ENCODE peak calls at places on chromosomes 7 and 10, in ten cellular contexts. One of them, this sample, is unnamed. For H3K9me3, the result is how much of the 10 kb centered on the place peaks cover.

GRCh38 chr7:13835442-13835841 is 154.0 kb downstream of the ETV1 start:
- DNase-seq in cardiac muscle cell: no peak
- DNase-seq in breast epithelium: no peak
- DNase-seq in left ventricle myocardium inferior: no peak
- DNase-seq in IMR-90: no peak
- DNase-seq in AG04450: no peak
- DNase-seq in stomach: no peak
- DNase-seq in H9: no peak
- DNase-seq in CD4-positive, alpha-beta T cell: no peak
- DNase-seq in pancreas: no peak
- DNase-seq in this sample: peak

GRCh38 chr7:93461350-93461749 is 113.2 kb downstream of the CALCR start:
- DNase-seq in cardiac muscle cell: no peak
- DNase-seq in breast epithelium: no peak
- DNase-seq in left ventricle myocardium inferior: no peak
- DNase-seq in IMR-90: no peak
- DNase-seq in AG04450: no peak
- DNase-seq in stomach: no peak
- DNase-seq in H9: no peak
- DNase-seq in CD4-positive, alpha-beta T cell: no peak
- DNase-seq in pancreas: no peak
- DNase-seq in this sample: no peak

GRCh38 chr10:114110174-114110972 is 63.6 kb downstream of the CCDC186 start:
- DNase-seq in cardiac muscle cell: no peak
- DNase-seq in breast epithelium: no peak
- DNase-seq in left ventricle myocardium inferior: no peak
- DNase-seq in IMR-90: no peak
- DNase-seq in AG04450: no peak
- DNase-seq in stomach: no peak
- DNase-seq in H9: no peak
- DNase-seq in CD4-positive, alpha-beta T cell: no peak
- DNase-seq in pancreas: no peak
- DNase-seq in this sample: peak

GRCh38 chr7:90025771-90026170 is 128.5 kb upstream of the STEAP1 start:
- DNase-seq in cardiac muscle cell: no peak
- DNase-seq in breast epithelium: no peak
- DNase-seq in left ventricle myocardium inferior: no peak
- DNase-seq in IMR-90: no peak
- DNase-seq in AG04450: no peak
- DNase-seq in stomach: no peak
- DNase-seq in H9: no peak
- DNase-seq in CD4-positive, alpha-beta T cell: no peak
- DNase-seq in pancreas: no peak
- DNase-seq in this sample: no peak

GRCh38 chr7:120260111-120260510 is 12.9 kb upstream of the KCND2 start:
- DNase-seq in cardiac muscle cell: no peak
- DNase-seq in breast epithelium: no peak
- DNase-seq in left ventricle myocardium inferior: no peak
- DNase-seq in IMR-90: no peak
- DNase-seq in AG04450: no peak
- DNase-seq in stomach: no peak
- DNase-seq in H9: no peak
- DNase-seq in CD4-positive, alpha-beta T cell: no peak
- DNase-seq in pancreas: no peak
- DNase-seq in this sample: no peak

GRCh38 chr7:135414850-135415439 is 95.0 kb downstream of the CNOT4 start:
- DNase-seq in cardiac muscle cell: peak
- DNase-seq in breast epithelium: no peak
- DNase-seq in left ventricle myocardium inferior: no peak
- DNase-seq in IMR-90: peak
- DNase-seq in AG04450: peak
- DNase-seq in stomach: peak
- DNase-seq in H9: peak
- DNase-seq in CD4-positive, alpha-beta T cell: no peak
- DNase-seq in pancreas: peak
- DNase-seq in this sample: peak

GRCh38 chr7:129774359-129774758 is 162.8 kb downstream of the NRF1 start:
- DNase-seq in cardiac muscle cell: no peak
- DNase-seq in breast epithelium: no peak
- DNase-seq in left ventricle myocardium inferior: no peak
- DNase-seq in IMR-90: no peak
- DNase-seq in AG04450: no peak
- DNase-seq in stomach: no peak
- DNase-seq in H9: peak
- DNase-seq in CD4-positive, alpha-beta T cell: no peak
- DNase-seq in pancreas: no peak
- DNase-seq in this sample: peak

GRCh38 chr7:93219877-93220276 is 6.4 kb downstream of the HEPACAM2 start:
- DNase-seq in cardiac muscle cell: no peak
- DNase-seq in breast epithelium: no peak
- DNase-seq in left ventricle myocardium inferior: no peak
- DNase-seq in IMR-90: no peak
- DNase-seq in AG04450: no peak
- DNase-seq in stomach: no peak
- DNase-seq in H9: no peak
- DNase-seq in CD4-positive, alpha-beta T cell: no peak
- DNase-seq in pancreas: no peak
- DNase-seq in this sample: no peak

GRCh38 chr10:75709830-75710229 is 278.4 kb downstream of the LRMDA start:
- DNase-seq in cardiac muscle cell: no peak
- DNase-seq in breast epithelium: no peak
- DNase-seq in left ventricle myocardium inferior: no peak
- DNase-seq in IMR-90: no peak
- DNase-seq in AG04450: no peak
- DNase-seq in stomach: no peak
- DNase-seq in H9: no peak
- DNase-seq in CD4-positive, alpha-beta T cell: no peak
- DNase-seq in pancreas: no peak
- DNase-seq in this sample: no peak

GRCh38 chr10:32961343-32961891 is 3.4 kb upstream of the ITGB1 start:
- DNase-seq in cardiac muscle cell: no peak
- DNase-seq in breast epithelium: no peak
- DNase-seq in left ventricle myocardium inferior: no peak
- DNase-seq in IMR-90: no peak
- DNase-seq in AG04450: no peak
- DNase-seq in stomach: no peak
- DNase-seq in H9: no peak
- DNase-seq in CD4-positive, alpha-beta T cell: no peak
- DNase-seq in pancreas: no peak
- DNase-seq in this sample: no peak

GRCh38 chr10:31319602-31320178 is 674 bp downstream of the ZEB1 start:
- DNase-seq in cardiac muscle cell: no peak
- DNase-seq in breast epithelium: no peak
- DNase-seq in left ventricle myocardium inferior: no peak
- DNase-seq in IMR-90: no peak
- DNase-seq in AG04450: no peak
- DNase-seq in stomach: no peak
- DNase-seq in H9: no peak
- DNase-seq in CD4-positive, alpha-beta T cell: no peak
- DNase-seq in pancreas: no peak
- DNase-seq in this sample: no peak

GRCh38 chr10:124279298-124279697 is 139.4 kb downstream of the OAT start:
- DNase-seq in cardiac muscle cell: no peak
- DNase-seq in breast epithelium: no peak
- DNase-seq in left ventricle myocardium inferior: no peak
- DNase-seq in IMR-90: no peak
- DNase-seq in AG04450: no peak
- DNase-seq in stomach: no peak
- DNase-seq in H9: no peak
- DNase-seq in CD4-positive, alpha-beta T cell: no peak
- DNase-seq in pancreas: no peak
- DNase-seq in this sample: no peak

GRCh38 chr7:117572826-117573620 is 93.2 kb downstream of the CFTR start:
- DNase-seq in cardiac muscle cell: no peak
- DNase-seq in breast epithelium: no peak
- DNase-seq in left ventricle myocardium inferior: no peak
- DNase-seq in IMR-90: no peak
- DNase-seq in AG04450: no peak
- DNase-seq in stomach: no peak
- DNase-seq in H9: no peak
- DNase-seq in CD4-positive, alpha-beta T cell: no peak
- DNase-seq in pancreas: no peak
- DNase-seq in this sample: no peak

GRCh38 chr10:103618575-103619423 is 125.3 kb downstream of the NEURL1 start:
- DNase-seq in cardiac muscle cell: peak
- DNase-seq in breast epithelium: no peak
- DNase-seq in left ventricle myocardium inferior: peak
- DNase-seq in IMR-90: no peak
- DNase-seq in AG04450: no peak
- DNase-seq in stomach: peak
- DNase-seq in H9: no peak
- DNase-seq in CD4-positive, alpha-beta T cell: no peak
- DNase-seq in pancreas: peak
- DNase-seq in this sample: no peak

GRCh38 chr10:54665122-54665521 is 135.9 kb downstream of the PCDH15 start:
- DNase-seq in cardiac muscle cell: no peak
- DNase-seq in breast epithelium: no peak
- DNase-seq in left ventricle myocardium inferior: no peak
- DNase-seq in IMR-90: no peak
- DNase-seq in AG04450: no peak
- DNase-seq in stomach: no peak
- DNase-seq in H9: no peak
- DNase-seq in CD4-positive, alpha-beta T cell: no peak
- DNase-seq in pancreas: no peak
- DNase-seq in this sample: no peak

GRCh38 chr10:54667136-54667535 is 133.9 kb downstream of the PCDH15 start:
- DNase-seq in cardiac muscle cell: no peak
- DNase-seq in breast epithelium: no peak
- DNase-seq in left ventricle myocardium inferior: no peak
- DNase-seq in IMR-90: no peak
- DNase-seq in AG04450: no peak
- DNase-seq in stomach: no peak
- DNase-seq in H9: no peak
- DNase-seq in CD4-positive, alpha-beta T cell: no peak
- DNase-seq in pancreas: no peak
- DNase-seq in this sample: no peak
- H3K9me3 ChIP-seq in cardiac muscle cell: under half
- H3K9me3 ChIP-seq in breast epithelium: under half
- H3K9me3 ChIP-seq in left ventricle myocardium inferior: under half
- H3K9me3 ChIP-seq in IMR-90: under half
- H3K9me3 ChIP-seq in AG04450: under half
- H3K9me3 ChIP-seq in stomach: under half
- H3K9me3 ChIP-seq in H9: under half
- H3K9me3 ChIP-seq in CD4-positive, alpha-beta T cell: under half
- H3K9me3 ChIP-seq in pancreas: under half
- H3K9me3 ChIP-seq in this sample: under half

GRCh38 chr10:122057841-122058240 is 68.9 kb downstream of the TACC2 start:
- DNase-seq in cardiac muscle cell: no peak
- DNase-seq in breast epithelium: no peak
- DNase-seq in left ventricle myocardium inferior: no peak
- DNase-seq in IMR-90: no peak
- DNase-seq in AG04450: no peak
- DNase-seq in stomach: no peak
- DNase-seq in H9: no peak
- DNase-seq in CD4-positive, alpha-beta T cell: no peak
- DNase-seq in pancreas: no peak
- DNase-seq in this sample: no peak
- H3K27ac ChIP-seq in cardiac muscle cell: no peak
- H3K27ac ChIP-seq in breast epithelium: no peak
- H3K27ac ChIP-seq in left ventricle myocardium inferior: no peak
- H3K27ac ChIP-seq in IMR-90: no peak
- H3K27ac ChIP-seq in AG04450: no peak
- H3K27ac ChIP-seq in stomach: no peak
- H3K27ac ChIP-seq in H9: no peak
- H3K27ac ChIP-seq in CD4-positive, alpha-beta T cell: no peak
- H3K27ac ChIP-seq in pancreas: no peak
- H3K27ac ChIP-seq in this sample: no peak

GRCh38 chr10:61163403-61163802 is 219.4 kb upstream of the RHOBTB1 start:
- DNase-seq in cardiac muscle cell: no peak
- DNase-seq in breast epithelium: no peak
- DNase-seq in left ventricle myocardium inferior: no peak
- DNase-seq in IMR-90: no peak
- DNase-seq in AG04450: no peak
- DNase-seq in stomach: no peak
- DNase-seq in H9: no peak
- DNase-seq in CD4-positive, alpha-beta T cell: no peak
- DNase-seq in pancreas: no peak
- DNase-seq in this sample: no peak

GRCh38 chr10:61157182-61157581 is 213.2 kb upstream of the RHOBTB1 start:
- DNase-seq in cardiac muscle cell: peak
- DNase-seq in breast epithelium: no peak
- DNase-seq in left ventricle myocardium inferior: no peak
- DNase-seq in IMR-90: no peak
- DNase-seq in AG04450: no peak
- DNase-seq in stomach: no peak
- DNase-seq in H9: no peak
- DNase-seq in CD4-positive, alpha-beta T cell: no peak
- DNase-seq in pancreas: no peak
- DNase-seq in this sample: no peak

GRCh38 chr10:61164458-61165160 is 220.6 kb upstream of the RHOBTB1 start:
- DNase-seq in cardiac muscle cell: peak
- DNase-seq in breast epithelium: peak
- DNase-seq in left ventricle myocardium inferior: peak
- DNase-seq in IMR-90: no peak
- DNase-seq in AG04450: no peak
- DNase-seq in stomach: peak
- DNase-seq in H9: no peak
- DNase-seq in CD4-positive, alpha-beta T cell: no peak
- DNase-seq in pancreas: peak
- DNase-seq in this sample: no peak

GRCh38 chr10:61159253-61159652 is 215.3 kb upstream of the RHOBTB1 start:
- DNase-seq in cardiac muscle cell: peak
- DNase-seq in breast epithelium: no peak
- DNase-seq in left ventricle myocardium inferior: no peak
- DNase-seq in IMR-90: peak
- DNase-seq in AG04450: no peak
- DNase-seq in stomach: no peak
- DNase-seq in H9: no peak
- DNase-seq in CD4-positive, alpha-beta T cell: no peak
- DNase-seq in pancreas: no peak
- DNase-seq in this sample: no peak

DNA sequence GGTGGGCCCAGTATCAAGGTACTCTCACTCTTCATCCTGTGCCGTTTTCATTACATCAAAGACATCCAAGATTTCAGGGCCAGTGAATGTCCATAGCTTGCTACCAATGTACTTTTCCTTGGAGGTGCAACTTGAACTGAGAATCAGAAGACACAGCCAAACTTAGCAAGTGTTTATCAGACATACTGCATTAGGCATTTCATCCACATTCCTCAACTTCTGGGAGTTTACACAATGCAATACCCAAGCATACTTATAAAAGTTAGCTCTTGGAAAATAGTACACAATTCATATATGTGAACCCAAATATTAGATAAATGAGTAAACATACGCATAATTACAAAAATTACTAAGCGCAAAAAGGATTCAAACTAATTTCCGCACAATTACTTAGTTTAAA is 216.3 kb upstream of the RHOBTB1 start:
- DNase-seq in cardiac muscle cell: no peak
- DNase-seq in breast epithelium: no peak
- DNase-seq in left ventricle myocardium inferior: no peak
- DNase-seq in IMR-90: peak
- DNase-seq in AG04450: peak
- DNase-seq in stomach: no peak
- DNase-seq in H9: no peak
- DNase-seq in CD4-positive, alpha-beta T cell: no peak
- DNase-seq in pancreas: no peak
- DNase-seq in this sample: no peak
- TF ChIP-seq CTCF in cardiac muscle cell: no peak
- TF ChIP-seq CTCF in breast epithelium: no peak
- TF ChIP-seq CTCF in left ventricle myocardium inferior: no peak
- TF ChIP-seq CTCF in IMR-90: no peak
- TF ChIP-seq CTCF in AG04450: no peak
- TF ChIP-seq CTCF in stomach: no peak
- TF ChIP-seq CTCF in H9: no peak
- TF ChIP-seq CTCF in CD4-positive, alpha-beta T cell: no peak
- TF ChIP-seq CTCF in pancreas: no peak
- TF ChIP-seq CTCF in this sample: no peak

GRCh38 chr7:158479680-158480025 is 108.0 kb downstream of the PTPRN2 start:
- DNase-seq in cardiac muscle cell: no peak
- DNase-seq in breast epithelium: no peak
- DNase-seq in left ventricle myocardium inferior: no peak
- DNase-seq in IMR-90: no peak
- DNase-seq in AG04450: no peak
- DNase-seq in stomach: no peak
- DNase-seq in H9: no peak
- DNase-seq in CD4-positive, alpha-beta T cell: no peak
- DNase-seq in pancreas: no peak
- DNase-seq in this sample: no peak
- H3K9me3 ChIP-seq in cardiac muscle cell: under half
- H3K9me3 ChIP-seq in breast epithelium: under half
- H3K9me3 ChIP-seq in left ventricle myocardium inferior: under half
- H3K9me3 ChIP-seq in IMR-90: half or more
- H3K9me3 ChIP-seq in AG04450: half or more
- H3K9me3 ChIP-seq in stomach: under half
- H3K9me3 ChIP-seq in H9: under half
- H3K9me3 ChIP-seq in CD4-positive, alpha-beta T cell: under half
- H3K9me3 ChIP-seq in pancreas: under half
- H3K9me3 ChIP-seq in this sample: half or more